ENCODE peak calls at places on chromosomes 13 and 19, in seven cellular contexts. J, W, B, L, E, P and H are unnamed samples.

GRCh38 chr13:98273824-98274786 is 97.0 kb upstream of the RNF113B start:
- DNase-seq in J (no peak), W (no peak), B (no peak), L (no peak), E (no peak), P (no peak), H (no peak)

GRCh38 chr19:18967358-18968146 is 26.5 kb upstream of the HOMER3 start:
- DNase-seq in J (no peak), W (peak; percentile 83), B (peak; percentile 7), L (peak; percentile 60), E (peak; percentile 42), P (no peak), H (no peak)

GRCh38 chr19:33796164-33797100 is at the start of gene KCTD15:
- DNase-seq in J (no peak), W (peak; percentile 75), B (no peak), L (peak; percentile 48), E (peak; percentile 43), P (no peak), H (no peak)

GRCh38 chr19:49442793-49443365 is 1.6 kb upstream of the SLC17A7 start:
- DNase-seq in J (peak; percentile 86), W (peak; percentile 91), B (peak; percentile 81), L (peak; percentile 96), E (peak; percentile 89), P (peak; percentile 37), H (peak; percentile 51)

GRCh38 chr13:95643814-95644598 is 500 bp downstream of the DZIP1 start:
- DNase-seq in J (peak; percentile 2), W (peak; percentile 43), B (no peak), L (peak; percentile 18), E (peak; percentile 27), P (no peak), H (no peak)

GRCh38 chr19:16890461-16891184 is 1.8 kb downstream of the F2RL3 start:
- DNase-seq in J (no peak), W (no peak), B (no peak), L (no peak), E (no peak), P (no peak), H (no peak)

GRCh38 chr19:15498910-15499309 is 9.4 kb upstream of the CYP4F22 start:
- DNase-seq in J (no peak), W (no peak), B (no peak), L (no peak), E (no peak), P (no peak), H (no peak)

GRCh38 chr19:16599655-16600346 is 27.6 kb upstream of the SLC35E1 start:
- DNase-seq in J (no peak), W (no peak), B (no peak), L (no peak), E (no peak), P (no peak), H (no peak)

GRCh38 chr13:76383671-76384461 is 502.3 kb downstream of the KCTD12 start:
- DNase-seq in J (no peak), W (peak; percentile 90), B (no peak), L (no peak), E (peak; percentile 14), P (no peak), H (no peak)

GRCh38 chr19:8611890-8612806 is 1.6 kb upstream of the ADAMTS10 start:
- DNase-seq in J (no peak), W (peak; percentile 78), B (peak; percentile 63), L (peak; percentile 72), E (peak; percentile 55), P (peak; percentile 10), H (no peak)

GRCh38 chr19:51687791-51688664 is 5.1 kb upstream of the SPACA6 start:
- DNase-seq in J (no peak), W (peak; percentile 71), B (peak; percentile 28), L (peak; percentile 74), E (peak; percentile 59), P (no peak), H (no peak)

GRCh38 chr13:29511980-29512379 is 83.5 kb downstream of the SLC7A1 start:
- DNase-seq in J (no peak), W (peak; percentile 75), B (no peak), L (no peak), E (no peak), P (no peak), H (no peak)

GRCh38 chr13:29508874-29509249 is 86.6 kb downstream of the SLC7A1 start:
- DNase-seq in J (no peak), W (no peak), B (no peak), L (no peak), E (no peak), P (no peak), H (no peak)

GRCh38 chr13:29511439-29511814 is 84.1 kb downstream of the SLC7A1 start:
- DNase-seq in J (no peak), W (no peak), B (no peak), L (no peak), E (no peak), P (no peak), H (no peak)

GRCh38 chr13:29509999-29510586 is 85.4 kb downstream of the SLC7A1 start:
- DNase-seq in J (no peak), W (no peak), B (no peak), L (no peak), E (no peak), P (no peak), H (no peak)

GRCh38 chr13:29510698-29511438 is 84.6 kb downstream of the SLC7A1 start:
- DNase-seq in J (no peak), W (no peak), B (no peak), L (no peak), E (no peak), P (no peak), H (no peak)
- H3K4me1 ChIP-seq in J (peaks cover 11% of the 10 kb centered on the region), W (peaks cover 24% of the 10 kb centered on the region), B (no peaks in the 10 kb centered on the region), L (peaks cover 38% of the 10 kb centered on the region), E (peaks cover 4% of the 10 kb centered on the region), P (no peaks in the 10 kb centered on the region), H (no peaks in the 10 kb centered on the region)

GRCh38 chr13:113387396-113387795 is 23.5 kb upstream of the GRTP1 start:
- DNase-seq in J (no peak), W (no peak), B (no peak), L (no peak), E (no peak), P (no peak), H (no peak)

GRCh38 chr13:113390874-113391497 is 27.1 kb upstream of the GRTP1 start:
- DNase-seq in J (no peak), W (no peak), B (no peak), L (no peak), E (no peak), P (no peak), H (no peak)

GRCh38 chr13:113393572-113394503 is 29.9 kb upstream of the GRTP1 start:
- DNase-seq in J (peak; percentile 62), W (peak; percentile 79), B (no peak), L (peak; percentile 83), E (peak; percentile 87), P (peak; percentile 87), H (peak; percentile 69)

GRCh38 chr13:113397606-113398425 is 33.9 kb upstream of the GRTP1 start:
- DNase-seq in J (no peak), W (no peak), B (no peak), L (no peak), E (no peak), P (no peak), H (no peak)

DNA sequence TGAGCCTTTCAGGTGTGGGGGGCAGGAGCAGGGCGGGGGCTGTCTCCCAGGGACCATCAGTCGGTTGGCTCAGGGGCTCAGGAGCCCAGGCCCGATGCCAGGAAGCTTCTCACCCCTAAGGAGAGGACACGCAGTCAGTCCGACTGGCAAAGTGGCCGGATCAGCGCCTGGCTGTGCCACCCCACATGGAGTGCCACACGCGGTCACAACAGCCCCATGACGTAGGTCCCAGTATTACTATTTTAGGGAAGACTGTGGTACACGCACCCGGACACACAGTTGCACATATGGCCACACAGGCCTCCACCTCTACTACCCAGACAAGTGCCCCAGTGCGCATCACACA is 29.3 kb upstream of the GRTP1 start:
- DNase-seq in J (no peak), W (no peak), B (no peak), L (no peak), E (no peak), P (no peak), H (no peak)
- H3K4me3 ChIP-seq in J (peak overlapping the region; percentile 72), W (peak overlapping the region; percentile 43), B (peak overlapping the region; percentile 82), L (peak overlapping the region; percentile 89), E (no peak overlapping the region), P (peak overlapping the region; percentile 77), H (peak overlapping the region; percentile 70)

GRCh38 chr19:13209797-13210775 is 59.9 kb downstream of the IER2 start:
- DNase-seq in J (no peak), W (no peak), B (no peak), L (no peak), E (no peak), P (no peak), H (no peak)

GRCh38 chr19:13207237-13208130 is 57.3 kb downstream of the IER2 start:
- DNase-seq in J (no peak), W (peak; percentile 35), B (no peak), L (peak; percentile 47), E (peak; percentile 30), P (no peak), H (no peak)

GRCh38 chr19:13208131-13208963 is 58.1 kb downstream of the IER2 start:
- DNase-seq in J (no peak), W (peak; percentile 92), B (no peak), L (peak; percentile 39), E (peak; percentile 39), P (no peak), H (peak; percentile 41)

GRCh38 chr19:13210941-13211340 is 60.7 kb downstream of the IER2 start:
- DNase-seq in J (no peak), W (no peak), B (no peak), L (no peak), E (no peak), P (no peak), H (no peak)

GRCh38 chr19:13208964-13209796 is 59.0 kb downstream of the IER2 start:
- DNase-seq in J (no peak), W (no peak), B (no peak), L (no peak), E (no peak), P (no peak), H (no peak)
- H3K27ac ChIP-seq in J (no peak overlapping the region), W (no peak overlapping the region), B (no peak overlapping the region), L (no peak overlapping the region), E (no peak overlapping the region), P (no peak overlapping the region), H (no peak overlapping the region)

DNA sequence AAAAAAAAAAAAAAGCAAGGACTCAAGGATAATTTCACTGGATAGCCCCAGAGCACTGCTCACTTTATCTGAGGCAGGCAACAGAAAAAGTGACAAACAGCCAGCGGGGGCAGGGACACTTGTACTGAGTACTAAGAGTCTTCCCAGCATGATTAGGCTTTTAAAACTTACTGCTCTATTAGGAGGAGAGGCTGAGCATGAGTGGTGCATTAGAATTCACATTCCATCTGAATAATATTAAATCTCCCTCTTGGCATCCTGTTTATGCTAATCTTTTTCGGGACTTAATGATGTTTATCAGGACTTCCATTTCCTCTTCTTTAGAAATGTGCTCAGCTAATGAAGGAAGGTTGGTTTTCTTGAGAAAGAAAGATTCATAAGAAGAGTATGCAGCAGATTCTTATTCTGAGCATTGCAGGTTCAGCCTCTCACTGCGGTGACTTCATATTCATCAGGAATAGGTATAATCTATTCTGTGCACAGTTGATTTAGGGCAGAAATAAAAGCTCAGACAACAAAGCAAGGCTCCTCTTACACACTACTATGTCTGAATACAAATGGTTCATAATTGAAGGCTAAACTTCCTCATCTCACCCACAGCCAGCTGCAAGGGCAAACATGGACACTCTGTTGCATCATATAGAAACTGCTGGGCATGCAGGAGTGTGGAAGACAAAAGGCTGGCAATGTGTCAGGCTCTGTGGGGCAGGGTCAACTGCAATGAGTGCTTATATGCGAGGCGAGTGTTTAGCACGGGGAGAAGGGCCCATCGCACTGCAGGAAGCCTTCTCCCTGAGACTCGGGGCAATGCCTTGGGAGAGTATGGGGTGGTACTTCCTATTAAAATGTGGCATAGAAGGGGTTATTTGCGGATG is 107.1 kb downstream of the KL start:
- DNase-seq in J (peak; percentile 32), W (peak; percentile 72), B (no peak), L (peak; percentile 48), E (peak; percentile 49), P (no peak), H (no peak)
- H3K4me1 ChIP-seq in J (peaks cover 57% of the 10 kb centered on the region), W (peaks cover 17% of the 10 kb centered on the region), B (peaks cover 34% of the 10 kb centered on the region), L (peaks cover 70% of the 10 kb centered on the region), E (peaks cover 37% of the 10 kb centered on the region), P (no peaks in the 10 kb centered on the region), H (no peaks in the 10 kb centered on the region)

GRCh38 chr19:21850636-21851255 is 14.8 kb upstream of the ZNF43 start:
- DNase-seq in J (no peak), W (no peak), B (no peak), L (no peak), E (no peak), P (no peak), H (no peak)
- H3K4me3 ChIP-seq in J (peak overlapping the region; percentile 65), W (peak overlapping the region; percentile 96), B (peak overlapping the region; percentile 84), L (peak overlapping the region; percentile 92), E (no peak overlapping the region), P (peak overlapping the region; percentile 99), H (peak overlapping the region; percentile 58)